ENCODE peak calls at places on chromosomes 6 and 20, in ten cellular contexts. One of them, this sample, is unnamed.

GRCh38 chr20:889932-890463 is 26.1 kb downstream of the ANGPT4 start:
- DNase-seq in stimulated activated CD8-positive, alpha-beta memory T cell treated with anti-CD3 and anti-CD28 coated beads, Interleukin-15, amount 100 ng/mL, for 1 hour: no peak
- DNase-seq in fibroblast of mammary gland: no peak
- DNase-seq in stomach: no peak
- DNase-seq in activated CD4-positive, alpha-beta T cell treated with anti-CD3 and anti-CD28 coated beads for 24 hours: no peak
- DNase-seq in HTR-8/SVneo: no peak
- DNase-seq in amygdala: no peak
- DNase-seq in breast epithelium: no peak
- DNase-seq in lower lobe of right lung: no peak
- DNase-seq in activated CD4-positive, CD25-positive, alpha-beta regulatory T cell: no peak
- DNase-seq in this sample: no peak

GRCh38 chr20:13147971-13148370 is 73.1 kb upstream of the ISM1 start:
- DNase-seq in stimulated activated CD8-positive, alpha-beta memory T cell treated with anti-CD3 and anti-CD28 coated beads, Interleukin-15, amount 100 ng/mL, for 1 hour: no peak
- DNase-seq in fibroblast of mammary gland: peak; percentile 3
- DNase-seq in stomach: no peak
- DNase-seq in activated CD4-positive, alpha-beta T cell treated with anti-CD3 and anti-CD28 coated beads for 24 hours: no peak
- DNase-seq in HTR-8/SVneo: no peak
- DNase-seq in amygdala: no peak
- DNase-seq in breast epithelium: no peak
- DNase-seq in lower lobe of right lung: no peak
- DNase-seq in activated CD4-positive, CD25-positive, alpha-beta regulatory T cell: no peak
- DNase-seq in this sample: no peak

GRCh38 chr6:30325873-30326445 is 768 bp upstream of the TRIM39 start:
- DNase-seq in stimulated activated CD8-positive, alpha-beta memory T cell treated with anti-CD3 and anti-CD28 coated beads, Interleukin-15, amount 100 ng/mL, for 1 hour: peak; percentile 19
- DNase-seq in fibroblast of mammary gland: peak; percentile 46
- DNase-seq in stomach: no peak
- DNase-seq in activated CD4-positive, alpha-beta T cell treated with anti-CD3 and anti-CD28 coated beads for 24 hours: peak; percentile 40
- DNase-seq in HTR-8/SVneo: peak; percentile 67
- DNase-seq in amygdala: peak; percentile 33
- DNase-seq in breast epithelium: no peak
- DNase-seq in lower lobe of right lung: no peak
- DNase-seq in activated CD4-positive, CD25-positive, alpha-beta regulatory T cell: no peak
- DNase-seq in this sample: peak; percentile 73

GRCh38 chr20:7841291-7841966 is 98.8 kb downstream of the HAO1 start:
- DNase-seq in stimulated activated CD8-positive, alpha-beta memory T cell treated with anti-CD3 and anti-CD28 coated beads, Interleukin-15, amount 100 ng/mL, for 1 hour: no peak
- DNase-seq in fibroblast of mammary gland: peak; percentile 85
- DNase-seq in stomach: no peak
- DNase-seq in activated CD4-positive, alpha-beta T cell treated with anti-CD3 and anti-CD28 coated beads for 24 hours: no peak
- DNase-seq in HTR-8/SVneo: no peak
- DNase-seq in amygdala: no peak
- DNase-seq in breast epithelium: no peak
- DNase-seq in lower lobe of right lung: no peak
- DNase-seq in activated CD4-positive, CD25-positive, alpha-beta regulatory T cell: no peak
- DNase-seq in this sample: peak; percentile 19

GRCh38 chr6:132202569-132202968 is 198.7 kb downstream of the MOXD1 start:
- DNase-seq in stimulated activated CD8-positive, alpha-beta memory T cell treated with anti-CD3 and anti-CD28 coated beads, Interleukin-15, amount 100 ng/mL, for 1 hour: no peak
- DNase-seq in fibroblast of mammary gland: peak; percentile 93
- DNase-seq in stomach: no peak
- DNase-seq in activated CD4-positive, alpha-beta T cell treated with anti-CD3 and anti-CD28 coated beads for 24 hours: no peak
- DNase-seq in HTR-8/SVneo: no peak
- DNase-seq in amygdala: no peak
- DNase-seq in breast epithelium: no peak
- DNase-seq in lower lobe of right lung: no peak
- DNase-seq in activated CD4-positive, CD25-positive, alpha-beta regulatory T cell: no peak
- DNase-seq in this sample: peak; percentile 63

GRCh38 chr6:710601-711571 is 17.9 kb upstream of the EXOC2 start:
- DNase-seq in stimulated activated CD8-positive, alpha-beta memory T cell treated with anti-CD3 and anti-CD28 coated beads, Interleukin-15, amount 100 ng/mL, for 1 hour: peak; percentile 20
- DNase-seq in fibroblast of mammary gland: peak; percentile 59
- DNase-seq in stomach: peak; percentile 61
- DNase-seq in activated CD4-positive, alpha-beta T cell treated with anti-CD3 and anti-CD28 coated beads for 24 hours: peak; percentile 32
- DNase-seq in HTR-8/SVneo: peak; percentile 59
- DNase-seq in amygdala: peak; percentile 41
- DNase-seq in breast epithelium: peak; percentile 57
- DNase-seq in lower lobe of right lung: peak; percentile 80
- DNase-seq in activated CD4-positive, CD25-positive, alpha-beta regulatory T cell: peak; percentile 30
- DNase-seq in this sample: peak; percentile 87

GRCh38 chr20:17834804-17835203 is 133.8 kb downstream of the SNX5 start:
- DNase-seq in stimulated activated CD8-positive, alpha-beta memory T cell treated with anti-CD3 and anti-CD28 coated beads, Interleukin-15, amount 100 ng/mL, for 1 hour: no peak
- DNase-seq in fibroblast of mammary gland: no peak
- DNase-seq in stomach: no peak
- DNase-seq in activated CD4-positive, alpha-beta T cell treated with anti-CD3 and anti-CD28 coated beads for 24 hours: no peak
- DNase-seq in HTR-8/SVneo: no peak
- DNase-seq in amygdala: no peak
- DNase-seq in breast epithelium: no peak
- DNase-seq in lower lobe of right lung: no peak
- DNase-seq in activated CD4-positive, CD25-positive, alpha-beta regulatory T cell: no peak
- DNase-seq in this sample: no peak

GRCh38 chr6:132683543-132683942 is 24.6 kb upstream of the TAAR1 start:
- DNase-seq in stimulated activated CD8-positive, alpha-beta memory T cell treated with anti-CD3 and anti-CD28 coated beads, Interleukin-15, amount 100 ng/mL, for 1 hour: no peak
- DNase-seq in fibroblast of mammary gland: peak; percentile 73
- DNase-seq in stomach: no peak
- DNase-seq in activated CD4-positive, alpha-beta T cell treated with anti-CD3 and anti-CD28 coated beads for 24 hours: no peak
- DNase-seq in HTR-8/SVneo: peak; percentile 61
- DNase-seq in amygdala: no peak
- DNase-seq in breast epithelium: no peak
- DNase-seq in lower lobe of right lung: no peak
- DNase-seq in activated CD4-positive, CD25-positive, alpha-beta regulatory T cell: no peak
- DNase-seq in this sample: no peak

GRCh38 chr6:163347021-163347446 is 67.5 kb upstream of the QKI start:
- DNase-seq in stimulated activated CD8-positive, alpha-beta memory T cell treated with anti-CD3 and anti-CD28 coated beads, Interleukin-15, amount 100 ng/mL, for 1 hour: no peak
- DNase-seq in fibroblast of mammary gland: no peak
- DNase-seq in stomach: no peak
- DNase-seq in activated CD4-positive, alpha-beta T cell treated with anti-CD3 and anti-CD28 coated beads for 24 hours: no peak
- DNase-seq in HTR-8/SVneo: no peak
- DNase-seq in amygdala: no peak
- DNase-seq in breast epithelium: no peak
- DNase-seq in lower lobe of right lung: no peak
- DNase-seq in activated CD4-positive, CD25-positive, alpha-beta regulatory T cell: no peak
- DNase-seq in this sample: no peak

GRCh38 chr6:105204768-105205167 is 25.0 kb upstream of the POPDC3 start:
- DNase-seq in stimulated activated CD8-positive, alpha-beta memory T cell treated with anti-CD3 and anti-CD28 coated beads, Interleukin-15, amount 100 ng/mL, for 1 hour: no peak
- DNase-seq in fibroblast of mammary gland: no peak
- DNase-seq in stomach: no peak
- DNase-seq in activated CD4-positive, alpha-beta T cell treated with anti-CD3 and anti-CD28 coated beads for 24 hours: no peak
- DNase-seq in HTR-8/SVneo: no peak
- DNase-seq in amygdala: no peak
- DNase-seq in breast epithelium: no peak
- DNase-seq in lower lobe of right lung: no peak
- DNase-seq in activated CD4-positive, CD25-positive, alpha-beta regulatory T cell: no peak
- DNase-seq in this sample: no peak

GRCh38 chr20:18090477-18090876 is 32.8 kb upstream of the OVOL2 start:
- DNase-seq in stimulated activated CD8-positive, alpha-beta memory T cell treated with anti-CD3 and anti-CD28 coated beads, Interleukin-15, amount 100 ng/mL, for 1 hour: no peak
- DNase-seq in fibroblast of mammary gland: no peak
- DNase-seq in stomach: no peak
- DNase-seq in activated CD4-positive, alpha-beta T cell treated with anti-CD3 and anti-CD28 coated beads for 24 hours: no peak
- DNase-seq in HTR-8/SVneo: no peak
- DNase-seq in amygdala: no peak
- DNase-seq in breast epithelium: no peak
- DNase-seq in lower lobe of right lung: no peak
- DNase-seq in activated CD4-positive, CD25-positive, alpha-beta regulatory T cell: no peak
- DNase-seq in this sample: no peak

GRCh38 chr20:14634666-14635065 is 297.3 kb upstream of the FLRT3 start:
- DNase-seq in stimulated activated CD8-positive, alpha-beta memory T cell treated with anti-CD3 and anti-CD28 coated beads, Interleukin-15, amount 100 ng/mL, for 1 hour: no peak
- DNase-seq in fibroblast of mammary gland: no peak
- DNase-seq in stomach: no peak
- DNase-seq in activated CD4-positive, alpha-beta T cell treated with anti-CD3 and anti-CD28 coated beads for 24 hours: no peak
- DNase-seq in HTR-8/SVneo: no peak
- DNase-seq in amygdala: no peak
- DNase-seq in breast epithelium: no peak
- DNase-seq in lower lobe of right lung: no peak
- DNase-seq in activated CD4-positive, CD25-positive, alpha-beta regulatory T cell: no peak
- DNase-seq in this sample: peak; percentile 7

GRCh38 chr6:160919713-160920112 is 71.9 kb upstream of the MAP3K4 start:
- DNase-seq in stimulated activated CD8-positive, alpha-beta memory T cell treated with anti-CD3 and anti-CD28 coated beads, Interleukin-15, amount 100 ng/mL, for 1 hour: no peak
- DNase-seq in fibroblast of mammary gland: peak; percentile 92
- DNase-seq in stomach: no peak
- DNase-seq in activated CD4-positive, alpha-beta T cell treated with anti-CD3 and anti-CD28 coated beads for 24 hours: no peak
- DNase-seq in HTR-8/SVneo: peak; percentile 19
- DNase-seq in amygdala: no peak
- DNase-seq in breast epithelium: no peak
- DNase-seq in lower lobe of right lung: no peak
- DNase-seq in activated CD4-positive, CD25-positive, alpha-beta regulatory T cell: no peak
- DNase-seq in this sample: peak; percentile 43

GRCh38 chr6:45835725-45836437 is 179.8 kb downstream of the CLIC5 start:
- DNase-seq in stimulated activated CD8-positive, alpha-beta memory T cell treated with anti-CD3 and anti-CD28 coated beads, Interleukin-15, amount 100 ng/mL, for 1 hour: no peak
- DNase-seq in fibroblast of mammary gland: no peak
- DNase-seq in stomach: no peak
- DNase-seq in activated CD4-positive, alpha-beta T cell treated with anti-CD3 and anti-CD28 coated beads for 24 hours: no peak
- DNase-seq in HTR-8/SVneo: no peak
- DNase-seq in amygdala: no peak
- DNase-seq in breast epithelium: no peak
- DNase-seq in lower lobe of right lung: no peak
- DNase-seq in activated CD4-positive, CD25-positive, alpha-beta regulatory T cell: no peak
- DNase-seq in this sample: peak; percentile 25

GRCh38 chr20:34083137-34083536 is 28.9 kb downstream of the EIF2S2 start:
- DNase-seq in stimulated activated CD8-positive, alpha-beta memory T cell treated with anti-CD3 and anti-CD28 coated beads, Interleukin-15, amount 100 ng/mL, for 1 hour: no peak
- DNase-seq in fibroblast of mammary gland: peak; percentile 95
- DNase-seq in stomach: peak; percentile 75
- DNase-seq in activated CD4-positive, alpha-beta T cell treated with anti-CD3 and anti-CD28 coated beads for 24 hours: no peak
- DNase-seq in HTR-8/SVneo: no peak
- DNase-seq in amygdala: peak; percentile 7
- DNase-seq in breast epithelium: no peak
- DNase-seq in lower lobe of right lung: peak; percentile 89
- DNase-seq in activated CD4-positive, CD25-positive, alpha-beta regulatory T cell: no peak
- DNase-seq in this sample: peak; percentile 97

GRCh38 chr6:52491203-52492069 is 71.3 kb downstream of the EFHC1 start:
- DNase-seq in stimulated activated CD8-positive, alpha-beta memory T cell treated with anti-CD3 and anti-CD28 coated beads, Interleukin-15, amount 100 ng/mL, for 1 hour: no peak
- DNase-seq in fibroblast of mammary gland: peak; percentile 86
- DNase-seq in stomach: no peak
- DNase-seq in activated CD4-positive, alpha-beta T cell treated with anti-CD3 and anti-CD28 coated beads for 24 hours: no peak
- DNase-seq in HTR-8/SVneo: no peak
- DNase-seq in amygdala: no peak
- DNase-seq in breast epithelium: no peak
- DNase-seq in lower lobe of right lung: no peak
- DNase-seq in activated CD4-positive, CD25-positive, alpha-beta regulatory T cell: no peak
- DNase-seq in this sample: no peak

GRCh38 chr6:79184086-79184485 is 50.4 kb downstream of the HMGN3 start:
- DNase-seq in stimulated activated CD8-positive, alpha-beta memory T cell treated with anti-CD3 and anti-CD28 coated beads, Interleukin-15, amount 100 ng/mL, for 1 hour: no peak
- DNase-seq in fibroblast of mammary gland: no peak
- DNase-seq in stomach: no peak
- DNase-seq in activated CD4-positive, alpha-beta T cell treated with anti-CD3 and anti-CD28 coated beads for 24 hours: no peak
- DNase-seq in HTR-8/SVneo: no peak
- DNase-seq in amygdala: no peak
- DNase-seq in breast epithelium: no peak
- DNase-seq in lower lobe of right lung: no peak
- DNase-seq in activated CD4-positive, CD25-positive, alpha-beta regulatory T cell: no peak
- DNase-seq in this sample: no peak

This sample was measured in H4.